ENCODE peak calls at places on chromosomes 2 and 18, in five cellular contexts. A is astrocyte, O is heart left ventricle, V is neural progenitor cell, J is tibial nerve. M is an unnamed sample. For H3K9me3, the result is how much of the 10 kb centered on the place peaks cover.

GRCh38 chr2:181628590-181629585 is 28.0 kb downstream of the CERKL start:
- DNase-seq in A (no peak), O (no peak), V (no peak), J (no peak), M (no peak)

GRCh38 chr2:205741256-205741978 is 59.1 kb downstream of the NRP2 start:
- DNase-seq in A (no peak), O (no peak), V (no peak), J (no peak), M (no peak)

GRCh38 chr2:215672406-215672805 is 236.5 kb upstream of the FN1 start:
- DNase-seq in A (no peak), O (no peak), V (no peak), J (no peak), M (no peak)

GRCh38 chr18:35267161-35267651 is 22.8 kb downstream of the ZSCAN30 start:
- DNase-seq in A (peak), O (peak), V (peak), J (peak), M (peak)

GRCh38 chr2:27175330-27175729 is 26.5 kb downstream of the TCF23 start:
- DNase-seq in A (no peak), O (no peak), V (no peak), J (no peak), M (no peak)

GRCh38 chr18:48997985-48998831 is 47.4 kb upstream of the SMAD7 start:
- DNase-seq in A (peak), O (peak), V (peak), J (no peak), M (no peak)

GRCh38 chr2:63578767-63579166 is 9.5 kb downstream of the WDPCP start:
- DNase-seq in A (no peak), O (no peak), V (no peak), J (no peak), M (no peak)

GRCh38 chr2:126908721-126909177 is 10.1 kb downstream of the TEX51 start:
- DNase-seq in A (no peak), O (no peak), V (no peak), J (no peak), M (no peak)

GRCh38 chr2:209556354-209556961 is 132.6 kb downstream of the MAP2 start:
- DNase-seq in A (peak), O (no peak), V (peak), J (no peak), M (no peak)

GRCh38 chr18:57004366-57005121 is 142.3 kb upstream of the BOD1L2 start:
- DNase-seq in A (peak), O (no peak), V (no peak), J (no peak), M (no peak)

GRCh38 chr2:84821806-84822205 is 59.1 kb downstream of the TRABD2A start:
- DNase-seq in A (no peak), O (no peak), V (no peak), J (no peak), M (no peak)

GRCh38 chr2:28408764-28409599 is 16.3 kb downstream of the FOSL2 start:
- DNase-seq in A (peak), O (no peak), V (no peak), J (no peak), M (peak)

GRCh38 chr2:239745790-239746308 is 279.3 kb downstream of the NDUFA10 start:
- DNase-seq in A (no peak), O (no peak), V (peak), J (no peak), M (no peak)

GRCh38 chr2:239746847-239747246 is 278.3 kb downstream of the NDUFA10 start:
- DNase-seq in A (no peak), O (no peak), V (no peak), J (no peak), M (no peak)

GRCh38 chr2:239748811-239749210 is 276.3 kb downstream of the NDUFA10 start:
- DNase-seq in A (no peak), O (no peak), V (no peak), J (no peak), M (no peak)

GRCh38 chr2:239747771-239748170 is 277.4 kb downstream of the NDUFA10 start:
- DNase-seq in A (no peak), O (no peak), V (no peak), J (no peak), M (no peak)

GRCh38 chr2:239747274-239747673 is 277.9 kb downstream of the NDUFA10 start:
- DNase-seq in A (no peak), O (no peak), V (no peak), J (no peak), M (no peak)
- H3K9me3 ChIP-seq in A (under half), O (under half), V (under half), J (under half), M (under half)

GRCh38 chr2:134323777-134324176 is 69.9 kb downstream of the MGAT5 start:
- DNase-seq in A (no peak), O (no peak), V (no peak), J (no peak), M (no peak)

GRCh38 chr2:134320930-134321329 is 67.1 kb downstream of the MGAT5 start:
- DNase-seq in A (no peak), O (no peak), V (no peak), J (no peak), M (peak)

GRCh38 chr2:134314656-134315377 is 60.9 kb downstream of the MGAT5 start:
- DNase-seq in A (no peak), O (peak), V (no peak), J (no peak), M (no peak)

GRCh38 chr2:134315471-134315870 is 61.6 kb downstream of the MGAT5 start:
- DNase-seq in A (no peak), O (no peak), V (no peak), J (no peak), M (no peak)

GRCh38 chr2:134319581-134320246 is 65.8 kb downstream of the MGAT5 start:
- DNase-seq in A (no peak), O (no peak), V (no peak), J (no peak), M (no peak)
- H3K27ac ChIP-seq in A (no peak), O (no peak), V (no peak), J (no peak), M (no peak)

DNA sequence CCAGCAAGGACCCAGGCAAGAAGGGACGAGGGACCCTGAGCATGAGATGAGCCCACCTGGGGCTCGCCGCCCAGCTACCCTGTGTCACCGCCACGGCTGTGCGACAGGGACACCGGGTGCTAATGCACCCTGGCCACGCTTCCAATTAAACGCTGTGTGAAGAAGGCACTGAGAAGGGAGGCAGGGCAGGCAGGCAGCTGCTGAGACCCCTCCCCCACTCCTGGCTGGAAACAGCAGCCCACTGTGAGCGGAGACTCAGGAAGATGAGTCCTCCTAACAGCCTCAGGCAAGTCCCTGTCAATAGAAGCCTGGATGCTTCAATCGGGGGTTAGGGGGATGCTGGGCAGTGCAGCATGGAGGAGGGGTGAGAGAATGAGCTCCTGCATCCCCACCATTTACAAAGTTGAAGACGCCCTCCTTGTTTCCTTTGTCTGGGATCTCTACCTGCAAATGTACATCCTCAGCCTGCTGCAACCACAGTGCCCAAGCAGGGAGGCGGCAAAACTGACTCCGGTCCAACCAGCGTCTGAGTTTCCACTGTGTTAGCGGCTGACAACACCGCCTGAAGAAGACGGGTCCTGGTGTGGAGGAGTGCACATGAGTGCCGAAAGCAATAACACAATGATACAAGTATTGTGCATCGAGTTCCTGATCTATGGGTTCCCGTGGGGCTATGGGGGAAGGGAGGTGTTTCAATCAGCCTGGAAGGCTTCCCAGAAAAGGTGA is 12.8 kb downstream of the TMEM163 start:
- DNase-seq in A (no peak), O (no peak), V (peak), J (no peak), M (no peak)
- H3K9me3 ChIP-seq in A (under half), O (under half), V (under half), J (under half), M (under half)

GRCh38 chr2:2056531-2056930 is 274.5 kb downstream of the MYT1L start:
- DNase-seq in A (no peak), O (no peak), V (no peak), J (no peak), M (no peak)
- H3K27ac ChIP-seq in A (no peak), O (peak), V (no peak), J (no peak), M (no peak)

DNA sequence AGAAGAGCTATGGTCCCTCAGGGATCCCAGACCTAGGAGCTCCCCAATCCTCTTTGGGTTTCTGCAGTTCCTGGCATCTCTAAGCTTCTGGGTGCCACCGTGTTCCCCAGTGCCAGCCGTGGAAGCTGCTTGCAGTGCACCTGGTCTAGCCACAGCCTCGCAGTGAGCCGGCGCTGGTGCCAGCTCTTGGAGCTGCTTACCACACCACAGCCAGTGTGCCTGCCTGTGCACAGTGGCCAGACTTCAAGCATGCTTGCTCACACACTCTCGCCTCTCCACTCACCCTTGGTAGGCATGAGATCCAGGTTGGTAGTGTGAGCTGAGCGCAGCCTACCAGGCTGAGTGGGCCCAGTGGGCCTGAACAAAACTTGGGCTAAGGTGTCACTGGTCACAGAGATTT is 971.9 kb downstream of the DCDC2C start:
- DNase-seq in A (no peak), O (no peak), V (no peak), J (no peak), M (no peak)
- H3K9me3 ChIP-seq in A (under half), O (under half), V (under half), J (under half), M (under half)

GRCh38 chr2:237614151-237614720 is 13.2 kb upstream of the LRRFIP1 start:
- DNase-seq in A (peak), O (no peak), V (peak), J (no peak), M (no peak)

GRCh38 chr2:237616373-237617304 is 10.7 kb upstream of the LRRFIP1 start:
- DNase-seq in A (peak), O (no peak), V (no peak), J (no peak), M (no peak)

GRCh38 chr2:237617305-237617982 is 9.9 kb upstream of the LRRFIP1 start:
- DNase-seq in A (no peak), O (no peak), V (peak), J (no peak), M (no peak)

GRCh38 chr2:237613679-237614078 is 13.7 kb upstream of the LRRFIP1 start:
- DNase-seq in A (no peak), O (no peak), V (no peak), J (no peak), M (no peak)

DNA sequence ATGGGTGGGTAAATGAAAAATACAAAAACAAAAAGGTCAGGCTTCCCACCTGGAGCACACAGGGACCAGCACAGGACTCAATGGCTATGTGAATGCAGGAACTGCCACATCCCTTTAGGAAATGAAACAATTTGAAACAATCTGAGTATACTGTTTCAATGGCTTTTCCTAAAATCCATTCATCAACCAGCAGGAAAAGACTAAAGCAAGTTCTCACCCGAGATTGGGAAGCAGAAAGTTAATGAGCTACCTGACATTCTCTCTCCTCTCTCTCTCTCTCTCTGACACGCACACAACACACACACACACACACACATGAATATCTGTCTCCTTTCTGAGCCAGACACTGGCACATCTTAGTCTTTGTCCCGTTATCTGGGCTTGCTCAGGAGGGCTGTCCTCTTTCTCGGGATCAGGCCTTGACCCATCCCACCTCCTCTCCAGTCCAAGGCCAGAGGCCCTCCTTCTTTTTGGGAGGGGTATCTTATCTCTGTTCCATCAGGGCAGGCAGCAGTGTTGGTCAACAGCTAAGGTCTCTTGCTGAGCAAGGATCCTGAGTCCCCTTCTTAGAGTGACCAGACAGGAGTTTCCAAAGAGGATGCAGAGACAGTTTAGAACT is 11.6 kb upstream of the LRRFIP1 start:
- DNase-seq in A (no peak), O (no peak), V (no peak), J (no peak), M (no peak)
- H3K27ac ChIP-seq in A (peak), O (peak), V (no peak), J (no peak), M (no peak)

GRCh38 chr2:55885129-55885943 is 38.2 kb downstream of the EFEMP1 start:
- DNase-seq in A (peak), O (peak), V (no peak), J (no peak), M (no peak)
- H3K9me3 ChIP-seq in A (under half), O (under half), V (under half), J (under half), M (under half)

DNA sequence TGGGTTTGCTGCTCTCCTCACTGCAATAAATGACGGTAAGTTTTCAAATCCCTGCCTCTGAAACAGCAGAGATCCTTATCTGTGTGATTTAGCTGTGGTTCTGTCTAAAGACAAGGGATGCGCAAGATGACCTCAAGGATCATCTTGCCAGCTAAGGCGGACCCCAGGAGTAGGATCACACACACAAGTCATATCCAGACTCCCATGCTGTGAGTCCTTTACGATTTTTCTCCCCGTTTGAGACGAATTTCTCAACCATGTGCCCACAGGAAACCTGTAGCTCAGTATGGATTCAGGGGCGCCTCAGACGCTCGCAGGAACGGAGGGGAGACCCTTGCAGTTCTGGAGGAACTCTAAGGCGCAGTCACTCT is 11.1 kb upstream of the DCTN1 start:
- DNase-seq in A (peak), O (no peak), V (no peak), J (no peak), M (no peak)
- H3K27ac ChIP-seq in A (peak), O (peak), V (peak), J (peak), M (peak)

GRCh38 chr2:125562924-125563323 is 1093.0 kb upstream of the GYPC start:
- DNase-seq in A (no peak), O (no peak), V (no peak), J (no peak), M (no peak)

GRCh38 chr2:125564471-125564870 is 1091.5 kb upstream of the GYPC start:
- DNase-seq in A (no peak), O (no peak), V (no peak), J (no peak), M (no peak)

GRCh38 chr2:125559186-125559585 is 1096.8 kb upstream of the GYPC start:
- DNase-seq in A (no peak), O (no peak), V (no peak), J (no peak), M (no peak)

GRCh38 chr2:125560855-125561254 is 1095.1 kb upstream of the GYPC start:
- DNase-seq in A (no peak), O (no peak), V (no peak), J (no peak), M (no peak)

DNA sequence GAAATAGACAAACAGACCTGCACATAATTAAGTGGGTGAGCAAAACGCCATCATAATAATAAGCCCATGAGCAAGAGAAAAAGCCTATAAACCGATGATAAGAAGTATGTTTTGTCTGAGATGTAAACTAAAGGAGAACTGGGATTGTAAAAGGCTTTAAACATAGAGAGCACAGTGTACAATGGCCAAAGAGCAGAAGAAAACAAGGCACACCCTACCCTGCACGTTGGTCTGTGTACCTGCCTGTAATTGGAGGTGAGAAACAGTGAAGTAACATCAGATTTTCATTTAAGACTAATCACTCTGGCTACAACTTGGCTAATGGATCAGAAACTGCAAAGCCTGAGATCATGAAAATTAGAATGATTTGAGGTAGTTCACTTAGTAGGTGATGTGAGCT is 1094.7 kb upstream of the GYPC start:
- DNase-seq in A (no peak), O (no peak), V (no peak), J (no peak), M (no peak)
- H3K9me3 ChIP-seq in A (under half), O (under half), V (under half), J (under half), M (under half)

M was measured in CD4-positive, alpha-beta T cell.